ENCODE peak calls at places on chromosome 11, in four cellular contexts. A, T, P and Y are unnamed samples.

GRCh38 chr11:33542921-33543320 is 157.7 kb downstream of the C11orf91 start:
- DNase-seq in P (peak; percentile 53), T (no peak), A (no peak), Y (no peak)

GRCh38 chr11:120738516-120739046 is 227.0 kb downstream of the GRIK4 start:
- DNase-seq in T (no peak), A (no peak), P (no peak), Y (no peak)

GRCh38 chr11:45089845-45090499 is 56.5 kb upstream of the PRDM11 start:
- DNase-seq in P (peak; percentile 46), T (no peak), A (no peak), Y (peak; percentile 51)

GRCh38 chr11:131850507-131850906 is 480.1 kb downstream of the NTM start:
- DNase-seq in A (no peak), T (no peak), P (no peak), Y (no peak)

GRCh38 chr11:64864473-64865285 is 13.7 kb downstream of the EHD1 start:
- DNase-seq in A (peak; percentile 94), T (peak; percentile 84), P (peak; percentile 89), Y (peak; percentile 97)

GRCh38 chr11:133790995-133791394 is 54.3 kb downstream of the SPATA19 start:
- DNase-seq in T (no peak), A (no peak), P (no peak), Y (no peak)

GRCh38 chr11:13897606-13898276 is 64.8 kb upstream of the SPON1 start:
- DNase-seq in P (no peak), T (no peak), A (no peak), Y (no peak)

GRCh38 chr11:47572715-47573255 is 6.0 kb downstream of the KBTBD4 start:
- DNase-seq in A (no peak), T (no peak), P (no peak), Y (no peak)

GRCh38 chr11:35163707-35164496 is 24.9 kb downstream of the CD44 start:
- DNase-seq in T (no peak), A (no peak), P (peak; percentile 71), Y (no peak)